ENCODE peak calls at places on chromosomes 13 and 19, in eight cellular contexts. D is hepatocyte; X is mesendoderm; F is caudate nucleus; S is transverse colon; G is CD8-positive, alpha-beta memory T cell; E is body of pancreas; Y is GM23338. V is an unnamed sample.

GRCh38 chr13:39612023-39612637 is 9.1 kb upstream of the LHFPL6 start:
- DNase-seq in Y (peak), X (peak), F (peak), S (peak), D (peak), G (peak), E (peak), V (peak)

GRCh38 chr19:10009269-10009665 is 1.0 kb downstream of the COL5A3 start:
- DNase-seq in D (peak), Y (peak), E (peak), G (peak), X (peak), F (no peak), S (peak), V (peak)

GRCh38 chr13:34174671-34175145 is 356.8 kb downstream of the RFC3 start:
- DNase-seq in E (no peak), F (no peak), Y (no peak), S (no peak), D (no peak), X (no peak), G (no peak), V (no peak)

GRCh38 chr19:30338066-30338465 is 34.1 kb upstream of the ZNF536 start:
- DNase-seq in D (no peak), S (no peak), Y (no peak), E (no peak), X (no peak), F (no peak), G (no peak), V (no peak)

GRCh38 chr19:19737559-19738332 is 4.8 kb upstream of the ZNF14 start:
- DNase-seq in G (no peak), X (no peak), F (no peak), Y (no peak), D (no peak), E (no peak), S (no peak), V (no peak)

GRCh38 chr19:46840157-46840942 is 10.3 kb downstream of the AP2S1 start:
- DNase-seq in E (peak), G (peak), Y (peak), F (peak), S (peak), X (peak), D (peak), V (peak)

GRCh38 chr19:10855879-10856522 is 7.8 kb downstream of the C19orf38 start:
- DNase-seq in F (no peak), E (peak), G (no peak), X (peak), D (no peak), Y (peak), S (no peak), V (peak)

GRCh38 chr13:32811297-32811800 is 204.9 kb upstream of the KL start:
- DNase-seq in E (no peak), F (no peak), X (no peak), S (peak), D (peak), Y (no peak), G (no peak), V (peak)

GRCh38 chr19:5032101-5032967 is 63.4 kb downstream of the KDM4B start:
- DNase-seq in G (no peak), S (no peak), D (no peak), X (no peak), F (no peak), E (no peak), Y (no peak), V (peak)

GRCh38 chr13:77740931-77741586 is 43.6 kb downstream of the SLAIN1 start:
- DNase-seq in G (no peak), E (no peak), F (peak), S (no peak), D (no peak), X (no peak), Y (no peak), V (no peak)
- H3K27ac ChIP-seq in G (no peak), E (no peak), F (peak), S (no peak), D (no peak), X (no peak), Y (no peak), V (no peak)

GRCh38 chr19:17536957-17537356 is 18.5 kb upstream of the COLGALT1 start:
- DNase-seq in Y (no peak), S (no peak), D (no peak), F (no peak), X (no peak), E (no peak), G (no peak), V (no peak)

GRCh38 chr19:17532116-17532515 is 20.7 kb downstream of the PGLS start:
- DNase-seq in S (no peak), D (no peak), Y (no peak), G (no peak), F (no peak), X (no peak), E (no peak), V (no peak)

GRCh38 chr19:17532557-17532956 is 21.1 kb downstream of the PGLS start:
- DNase-seq in F (no peak), G (no peak), S (no peak), X (no peak), Y (no peak), E (no peak), D (no peak), V (no peak)

GRCh38 chr19:17538684-17539287 is 16.7 kb upstream of the COLGALT1 start:
- DNase-seq in Y (peak), X (peak), F (no peak), D (no peak), S (no peak), G (no peak), E (no peak), V (no peak)

GRCh38 chr19:17534767-17535166 is 20.7 kb upstream of the COLGALT1 start:
- DNase-seq in F (no peak), D (no peak), G (no peak), E (no peak), S (no peak), Y (no peak), X (no peak), V (no peak)
- H3K27ac ChIP-seq in F (no peak), D (no peak), G (no peak), E (no peak), S (no peak), Y (no peak), X (no peak), V (no peak)

DNA sequence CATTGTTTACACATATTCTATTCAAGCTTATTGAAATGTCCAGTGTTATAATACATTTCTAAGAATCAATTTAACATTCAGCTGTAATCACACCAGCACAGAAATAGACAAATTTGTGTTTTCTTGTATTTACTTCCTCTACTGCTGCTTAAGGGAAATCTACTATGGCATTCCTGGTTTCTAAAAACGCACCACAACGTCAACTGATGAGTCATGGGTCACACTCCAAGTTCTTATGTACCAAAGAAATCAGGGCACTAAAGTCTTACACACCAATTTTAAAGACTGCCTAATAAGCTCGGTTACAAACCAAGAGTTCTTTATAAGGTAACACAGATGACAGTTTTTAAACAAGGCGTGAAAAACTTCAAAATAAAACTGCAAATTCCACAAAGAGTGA is 13.2 kb downstream of the LNX2 start:
- DNase-seq in Y (no peak), S (peak), X (peak), D (peak), F (no peak), E (no peak), G (no peak), V (no peak)
- H3K27ac ChIP-seq in Y (no peak), S (no peak), X (no peak), D (peak), F (no peak), E (peak), G (no peak), V (no peak)

DNA sequence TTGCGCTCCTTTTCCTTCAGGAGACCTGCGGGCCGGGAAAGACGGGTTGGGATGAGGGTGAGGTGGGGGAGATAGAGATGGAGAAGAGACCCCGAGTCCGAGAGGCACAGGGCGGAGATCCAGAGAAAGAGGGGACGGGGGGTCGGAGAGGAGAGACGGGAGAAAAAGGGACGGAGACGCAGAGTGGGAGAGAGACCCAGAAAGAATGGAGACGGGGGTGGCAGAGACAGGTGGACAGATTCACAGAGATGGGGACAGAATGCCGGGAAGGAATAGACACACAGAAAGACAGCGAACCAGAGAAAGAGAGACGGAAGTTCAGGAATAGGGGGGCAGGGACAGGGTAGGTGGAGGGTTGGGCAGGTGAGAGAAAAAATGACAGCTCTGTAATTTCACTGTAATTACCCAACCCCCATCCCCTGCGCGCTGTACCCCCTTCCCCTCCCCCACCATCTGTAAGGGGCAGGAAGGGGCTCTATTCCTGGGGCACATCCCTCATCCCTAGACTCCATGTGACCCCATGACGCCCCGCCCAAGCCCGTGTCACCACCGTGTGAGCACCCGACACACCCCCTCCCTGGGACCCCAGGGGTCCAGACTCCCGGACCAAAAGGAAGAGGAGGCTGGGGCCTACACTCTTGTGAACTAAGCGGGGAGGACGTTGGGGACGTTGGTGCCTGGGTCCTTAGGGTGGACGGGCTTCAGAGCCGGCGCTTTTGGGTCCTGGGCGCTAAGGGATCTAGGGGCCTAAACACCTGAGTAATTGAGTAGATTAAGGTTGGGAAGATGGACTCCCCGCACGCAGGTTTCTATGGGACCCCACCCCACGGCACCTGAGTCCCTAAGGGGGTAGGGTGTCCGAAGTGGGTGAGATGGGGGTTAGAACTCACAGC is 967 bp downstream of the DBP start:
- DNase-seq in E (no peak), X (no peak), D (peak), F (peak), G (no peak), S (peak), Y (peak), V (peak)
- H3K27ac ChIP-seq in E (peak), X (no peak), D (peak), F (peak), G (peak), S (peak), Y (no peak), V (no peak)

DNA sequence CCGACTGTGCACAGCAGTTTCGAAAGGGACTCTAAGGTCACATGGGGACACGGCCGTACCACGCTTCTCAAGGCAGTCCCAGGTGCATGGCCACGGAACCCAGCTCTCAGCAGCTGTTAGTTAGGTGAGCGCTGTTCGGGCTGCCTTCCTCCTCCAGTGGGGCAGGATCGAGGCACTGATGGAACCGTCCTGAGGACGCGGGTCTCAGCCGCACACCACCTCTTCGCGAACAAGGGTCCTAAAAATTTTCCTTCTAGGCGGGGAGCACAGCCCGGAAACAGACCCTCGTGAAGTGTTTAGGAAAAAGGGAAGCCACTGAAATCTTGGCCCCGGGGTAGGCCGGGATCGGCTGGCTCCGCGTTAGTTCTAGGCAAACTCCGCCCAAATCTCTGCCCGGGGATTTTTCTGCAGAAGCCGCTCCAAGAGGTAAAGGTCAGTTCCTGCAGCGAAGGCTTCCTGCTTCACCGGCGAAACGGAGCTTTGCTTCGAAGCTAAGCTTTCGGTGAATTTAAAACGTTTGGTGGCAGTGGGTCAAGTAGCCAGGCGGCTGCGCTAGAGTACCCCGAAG is 752 bp downstream of the GJB2 start:
- DNase-seq in Y (peak), X (peak), F (no peak), G (no peak), D (peak), E (peak), S (peak), V (peak)
- H3K27ac ChIP-seq in Y (no peak), X (no peak), F (no peak), G (no peak), D (no peak), E (no peak), S (peak), V (no peak)

DNA sequence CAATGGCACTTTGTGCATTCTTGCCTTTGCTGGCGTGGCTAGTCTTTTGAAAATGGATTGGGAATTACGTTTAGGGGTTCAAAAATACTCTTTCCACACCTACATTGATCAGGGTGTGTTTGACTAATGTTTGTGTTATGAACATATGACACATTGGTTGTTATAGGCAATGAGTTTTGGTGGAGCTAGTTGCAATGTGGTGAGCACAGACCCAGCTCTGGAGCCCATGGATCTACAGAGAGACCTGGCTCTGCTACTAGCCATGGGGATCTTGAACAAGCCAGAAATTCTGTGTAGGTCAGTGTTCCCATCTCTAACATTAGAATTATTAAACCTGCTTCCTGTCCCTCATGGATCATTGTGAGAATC is 222.4 kb upstream of the UBL3 start:
- DNase-seq in Y (no peak), E (no peak), G (no peak), S (no peak), D (no peak), X (no peak), F (no peak), V (no peak)
- H3K27ac ChIP-seq in Y (no peak), E (peak), G (no peak), S (peak), D (peak), X (no peak), F (no peak), V (no peak)

DNA sequence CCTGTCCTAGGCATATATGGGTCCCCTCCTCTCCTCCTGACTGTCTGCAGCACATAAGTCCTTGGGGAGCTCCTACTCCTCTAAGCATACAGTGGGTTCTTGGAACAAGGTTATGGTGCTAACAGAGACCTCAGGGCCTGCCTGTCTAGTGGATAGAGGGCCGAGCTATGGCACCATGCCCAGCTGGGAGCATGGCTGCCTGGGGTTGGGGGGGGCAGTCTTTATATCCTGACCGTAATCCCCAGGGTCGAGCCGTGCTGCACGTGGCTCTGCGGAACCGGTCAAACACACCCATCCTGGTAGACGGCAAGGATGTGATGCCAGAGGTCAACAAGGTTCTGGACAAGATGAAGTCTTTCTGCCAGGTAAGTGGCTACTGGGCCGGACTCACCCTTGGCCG is 3.3 kb downstream of the GPI start:
- DNase-seq in X (no peak), F (no peak), G (no peak), E (no peak), Y (no peak), D (no peak), S (no peak), V (no peak)
- H3K27ac ChIP-seq in X (no peak), F (no peak), G (no peak), E (no peak), Y (no peak), D (no peak), S (no peak), V (no peak)

DNA sequence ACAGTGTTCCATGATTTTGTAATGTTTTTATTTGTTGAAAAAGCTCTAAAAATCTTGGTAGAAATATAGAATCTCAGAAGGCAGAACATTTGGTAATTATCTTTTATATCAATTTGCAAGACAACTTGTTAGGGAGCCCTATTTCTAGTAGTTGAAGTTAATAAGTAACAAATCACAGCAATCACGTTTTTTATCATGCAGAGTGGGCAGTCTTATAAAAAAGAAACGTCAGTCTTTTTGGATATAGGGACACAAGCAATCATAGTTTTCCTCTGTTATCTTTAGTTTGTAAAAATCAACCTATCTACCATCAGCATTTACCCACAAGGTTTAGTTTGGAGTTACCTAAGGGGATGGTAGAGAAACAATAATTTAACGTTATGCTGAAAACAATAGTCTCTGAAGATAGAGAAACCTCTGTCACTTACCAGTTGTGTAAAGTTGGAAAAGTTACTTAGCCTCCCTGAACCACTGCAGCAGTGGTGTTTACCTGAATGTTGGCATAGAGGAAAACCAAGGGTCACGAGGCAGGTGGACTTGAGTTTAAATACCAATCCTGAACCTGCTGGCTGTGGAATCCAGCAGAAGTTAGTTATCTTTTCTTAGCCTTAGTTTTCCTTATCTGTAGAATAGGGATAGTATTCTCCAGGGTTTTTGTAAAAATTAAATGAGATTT is 192.8 kb downstream of the GGACT start:
- DNase-seq in D (no peak), E (no peak), S (no peak), F (no peak), G (no peak), Y (no peak), X (no peak), V (no peak)
- H3K27ac ChIP-seq in D (no peak), E (no peak), S (no peak), F (no peak), G (no peak), Y (peak), X (no peak), V (no peak)

GRCh38 chr13:112580211-112580610 is 7.7 kb downstream of the TUBGCP3 start:
- DNase-seq in F (no peak), G (no peak), D (no peak), X (no peak), E (no peak), S (no peak), Y (no peak), V (no peak)

GRCh38 chr13:112586334-112586733 is 1.6 kb downstream of the TUBGCP3 start:
- DNase-seq in F (no peak), Y (no peak), G (no peak), S (no peak), D (no peak), X (no peak), E (no peak), V (no peak)

GRCh38 chr13:112580912-112581311 is 7.0 kb downstream of the TUBGCP3 start:
- DNase-seq in X (no peak), G (no peak), Y (no peak), E (no peak), D (no peak), F (no peak), S (no peak), V (no peak)

GRCh38 chr13:112582305-112582704 is 5.6 kb downstream of the TUBGCP3 start:
- DNase-seq in X (no peak), D (no peak), F (no peak), S (no peak), E (no peak), G (no peak), Y (no peak), V (no peak)

GRCh38 chr13:112583592-112584277 is 4.2 kb downstream of the TUBGCP3 start:
- DNase-seq in X (no peak), G (no peak), E (no peak), Y (no peak), F (no peak), D (no peak), S (peak), V (no peak)
- H3K27ac ChIP-seq in X (no peak), G (no peak), E (no peak), Y (no peak), F (no peak), D (no peak), S (no peak), V (no peak)